ENCODE peak calls at places on chromosome 16, in six cellular contexts. One of them, this sample, is unnamed.

GRCh38 chr16:88264641-88265285 is 118.0 kb upstream of the ZNF469 start:
- DNase-seq in nephron progenitor cell: peak; percentile 53
- DNase-seq in fibroblast of lung: peak; percentile 94
- DNase-seq in fibroblast of the aortic adventitia: peak; percentile 91
- DNase-seq in AG09319: peak; percentile 69
- DNase-seq in A549: peak; percentile 56
- DNase-seq in this sample: no peak

GRCh38 chr16:16124438-16124837 is 98.9 kb downstream of the ABCC6 start:
- DNase-seq in fibroblast of the aortic adventitia: no peak
- DNase-seq in A549: no peak
- DNase-seq in nephron progenitor cell: no peak
- DNase-seq in fibroblast of lung: no peak
- DNase-seq in AG09319: no peak
- DNase-seq in this sample: no peak

GRCh38 chr16:9489823-9490467 is 398.5 kb downstream of the HAPSTR1 start:
- DNase-seq in AG09319: no peak
- DNase-seq in fibroblast of the aortic adventitia: no peak
- DNase-seq in A549: no peak
- DNase-seq in fibroblast of lung: no peak
- DNase-seq in nephron progenitor cell: peak; percentile 47
- DNase-seq in this sample: no peak

GRCh38 chr16:82391690-82392089 is 221.7 kb upstream of the MPHOSPH6 start:
- DNase-seq in A549: no peak
- DNase-seq in fibroblast of lung: no peak
- DNase-seq in AG09319: no peak
- DNase-seq in fibroblast of the aortic adventitia: no peak
- DNase-seq in nephron progenitor cell: no peak
- DNase-seq in this sample: no peak

GRCh38 chr16:680967-681745 is 946 bp downstream of the STUB1 start:
- DNase-seq in AG09319: no peak
- DNase-seq in nephron progenitor cell: no peak
- DNase-seq in fibroblast of the aortic adventitia: peak; percentile 63
- DNase-seq in A549: no peak
- DNase-seq in fibroblast of lung: peak; percentile 57
- DNase-seq in this sample: no peak

GRCh38 chr16:50267651-50268050 is 1.3 kb downstream of the ADCY7 start:
- DNase-seq in fibroblast of lung: no peak
- DNase-seq in fibroblast of the aortic adventitia: no peak
- DNase-seq in nephron progenitor cell: no peak
- DNase-seq in A549: no peak
- DNase-seq in AG09319: no peak
- DNase-seq in this sample: no peak

GRCh38 chr16:24538756-24539294 is 541 bp upstream of the RBBP6 start:
- DNase-seq in A549: peak; percentile 60
- DNase-seq in AG09319: no peak
- DNase-seq in fibroblast of lung: no peak
- DNase-seq in fibroblast of the aortic adventitia: no peak
- DNase-seq in nephron progenitor cell: no peak
- DNase-seq in this sample: no peak

GRCh38 chr16:88552815-88553214 is 17.4 kb upstream of the ZC3H18 start:
- DNase-seq in fibroblast of the aortic adventitia: no peak
- DNase-seq in A549: no peak
- DNase-seq in nephron progenitor cell: no peak
- DNase-seq in AG09319: no peak
- DNase-seq in fibroblast of lung: no peak
- DNase-seq in this sample: no peak

GRCh38 chr16:56606688-56607618 is 1.4 kb upstream of the MT2A start:
- DNase-seq in A549: peak; percentile 83
- DNase-seq in nephron progenitor cell: no peak
- DNase-seq in fibroblast of lung: peak; percentile 98
- DNase-seq in fibroblast of the aortic adventitia: peak; percentile 97
- DNase-seq in AG09319: peak; percentile 90
- DNase-seq in this sample: no peak

GRCh38 chr16:73054732-73055481 is 7.0 kb upstream of the ZFHX3 start:
- DNase-seq in fibroblast of lung: peak; percentile 90
- DNase-seq in AG09319: no peak
- DNase-seq in nephron progenitor cell: no peak
- DNase-seq in fibroblast of the aortic adventitia: peak; percentile 90
- DNase-seq in A549: no peak
- DNase-seq in this sample: no peak

GRCh38 chr16:67156146-67156844 is 3.4 kb downstream of the TRADD start:
- DNase-seq in A549: no peak
- DNase-seq in fibroblast of lung: no peak
- DNase-seq in nephron progenitor cell: no peak
- DNase-seq in AG09319: no peak
- DNase-seq in fibroblast of the aortic adventitia: no peak
- DNase-seq in this sample: no peak

GRCh38 chr16:66592241-66592640 is 12.3 kb upstream of the CMTM3 start:
- DNase-seq in fibroblast of the aortic adventitia: no peak
- DNase-seq in fibroblast of lung: no peak
- DNase-seq in nephron progenitor cell: no peak
- DNase-seq in AG09319: no peak
- DNase-seq in A549: no peak
- DNase-seq in this sample: no peak

GRCh38 chr16:2816751-2817495 is at the start of gene PRSS21:
- DNase-seq in fibroblast of the aortic adventitia: no peak
- DNase-seq in fibroblast of lung: no peak
- DNase-seq in AG09319: no peak
- DNase-seq in nephron progenitor cell: no peak
- DNase-seq in A549: no peak
- DNase-seq in this sample: no peak

GRCh38 chr16:15404792-15405191 is 9.2 kb downstream of the MPV17L start:
- DNase-seq in fibroblast of the aortic adventitia: no peak
- DNase-seq in nephron progenitor cell: no peak
- DNase-seq in A549: no peak
- DNase-seq in AG09319: no peak
- DNase-seq in fibroblast of lung: no peak
- DNase-seq in this sample: no peak

GRCh38 chr16:57732011-57732410 is 3.6 kb upstream of the KATNB1 start:
- DNase-seq in fibroblast of lung: peak; percentile 74
- DNase-seq in A549: no peak
- DNase-seq in fibroblast of the aortic adventitia: peak; percentile 77
- DNase-seq in AG09319: peak; percentile 12
- DNase-seq in nephron progenitor cell: no peak
- DNase-seq in this sample: no peak

GRCh38 chr16:50584033-50584722 is 36.0 kb downstream of the NKD1 start:
- DNase-seq in A549: no peak
- DNase-seq in AG09319: no peak
- DNase-seq in nephron progenitor cell: no peak
- DNase-seq in fibroblast of the aortic adventitia: no peak
- DNase-seq in fibroblast of lung: no peak
- DNase-seq in this sample: no peak

GRCh38 chr16:10343124-10343760 is 42.6 kb upstream of the ATF7IP2 start:
- DNase-seq in A549: no peak
- DNase-seq in nephron progenitor cell: no peak
- DNase-seq in fibroblast of lung: no peak
- DNase-seq in AG09319: no peak
- DNase-seq in fibroblast of the aortic adventitia: no peak
- DNase-seq in this sample: no peak

DNA sequence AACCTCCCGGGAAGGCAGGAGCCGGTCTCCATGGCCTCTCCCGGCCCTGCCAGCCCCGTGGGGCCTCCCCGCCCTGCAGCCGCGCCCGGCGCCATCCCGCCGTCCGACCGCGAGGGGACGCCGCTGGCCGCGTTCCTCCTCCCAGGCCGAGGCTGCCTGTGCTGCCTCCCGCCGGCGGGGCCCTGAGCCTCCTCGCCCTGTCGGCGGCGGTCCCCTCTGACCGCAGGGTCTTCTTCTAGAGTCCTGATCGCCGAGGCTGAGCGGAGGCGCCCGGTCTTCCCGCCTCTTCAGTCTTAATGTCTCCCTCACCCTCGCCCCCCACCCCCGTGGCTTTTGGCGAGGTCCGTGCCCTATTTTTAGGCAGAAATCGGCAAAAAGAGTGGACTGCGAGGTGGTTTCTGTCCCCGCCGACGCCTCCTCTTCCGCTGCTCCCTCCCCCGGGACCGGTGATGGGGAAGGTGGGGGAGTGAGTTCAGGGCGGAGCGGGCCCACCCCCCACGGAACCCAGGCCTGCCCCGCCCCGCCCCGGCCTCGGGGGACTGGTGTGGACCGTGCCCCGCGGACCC is 794 bp upstream of the CPNE7 start:
- DNase-seq in AG09319: no peak
- DNase-seq in nephron progenitor cell: peak; percentile 81
- DNase-seq in fibroblast of the aortic adventitia: peak; percentile 65
- DNase-seq in fibroblast of lung: peak; percentile 75
- DNase-seq in A549: peak; percentile 92
- DNase-seq in this sample: peak; percentile 79
- TF ChIP-seq CTCF in AG09319: peak; percentile 47
- TF ChIP-seq CTCF in nephron progenitor cell: peak; percentile 56
- TF ChIP-seq CTCF in fibroblast of the aortic adventitia: peak; percentile 57
- TF ChIP-seq CTCF in fibroblast of lung: peak; percentile 74
- TF ChIP-seq CTCF in A549: peak; percentile 90
- TF ChIP-seq CTCF in this sample: peak; percentile 73

GRCh38 chr16:29943846-29944669 is 17.8 kb upstream of the TMEM219 start:
- DNase-seq in A549: peak; percentile 85
- DNase-seq in AG09319: peak; percentile 95
- DNase-seq in fibroblast of lung: peak; percentile 98
- DNase-seq in nephron progenitor cell: peak; percentile 28
- DNase-seq in fibroblast of the aortic adventitia: peak; percentile 98
- DNase-seq in this sample: no peak
- TF ChIP-seq CTCF in A549: peak; percentile 64
- TF ChIP-seq CTCF in AG09319: peak; percentile 48
- TF ChIP-seq CTCF in fibroblast of lung: peak; percentile 36
- TF ChIP-seq CTCF in nephron progenitor cell: no peak
- TF ChIP-seq CTCF in fibroblast of the aortic adventitia: peak; percentile 49
- TF ChIP-seq CTCF in this sample: no peak

GRCh38 chr16:31225193-31225592 is 8.3 kb upstream of the PYDC1 start:
- DNase-seq in fibroblast of lung: no peak
- DNase-seq in A549: no peak
- DNase-seq in AG09319: no peak
- DNase-seq in fibroblast of the aortic adventitia: no peak
- DNase-seq in nephron progenitor cell: no peak
- DNase-seq in this sample: no peak

GRCh38 chr16:31228206-31228605 is 11.3 kb upstream of the PYDC1 start:
- DNase-seq in nephron progenitor cell: no peak
- DNase-seq in fibroblast of the aortic adventitia: no peak
- DNase-seq in fibroblast of lung: no peak
- DNase-seq in AG09319: no peak
- DNase-seq in A549: no peak
- DNase-seq in this sample: no peak

GRCh38 chr16:31221357-31222160 is 4.6 kb upstream of the PYDC1 start:
- DNase-seq in nephron progenitor cell: no peak
- DNase-seq in AG09319: no peak
- DNase-seq in fibroblast of lung: no peak
- DNase-seq in fibroblast of the aortic adventitia: no peak
- DNase-seq in A549: no peak
- DNase-seq in this sample: no peak

GRCh38 chr16:31223044-31223443 is 6.1 kb upstream of the PYDC1 start:
- DNase-seq in A549: no peak
- DNase-seq in fibroblast of lung: no peak
- DNase-seq in fibroblast of the aortic adventitia: no peak
- DNase-seq in AG09319: no peak
- DNase-seq in nephron progenitor cell: no peak
- DNase-seq in this sample: no peak

DNA sequence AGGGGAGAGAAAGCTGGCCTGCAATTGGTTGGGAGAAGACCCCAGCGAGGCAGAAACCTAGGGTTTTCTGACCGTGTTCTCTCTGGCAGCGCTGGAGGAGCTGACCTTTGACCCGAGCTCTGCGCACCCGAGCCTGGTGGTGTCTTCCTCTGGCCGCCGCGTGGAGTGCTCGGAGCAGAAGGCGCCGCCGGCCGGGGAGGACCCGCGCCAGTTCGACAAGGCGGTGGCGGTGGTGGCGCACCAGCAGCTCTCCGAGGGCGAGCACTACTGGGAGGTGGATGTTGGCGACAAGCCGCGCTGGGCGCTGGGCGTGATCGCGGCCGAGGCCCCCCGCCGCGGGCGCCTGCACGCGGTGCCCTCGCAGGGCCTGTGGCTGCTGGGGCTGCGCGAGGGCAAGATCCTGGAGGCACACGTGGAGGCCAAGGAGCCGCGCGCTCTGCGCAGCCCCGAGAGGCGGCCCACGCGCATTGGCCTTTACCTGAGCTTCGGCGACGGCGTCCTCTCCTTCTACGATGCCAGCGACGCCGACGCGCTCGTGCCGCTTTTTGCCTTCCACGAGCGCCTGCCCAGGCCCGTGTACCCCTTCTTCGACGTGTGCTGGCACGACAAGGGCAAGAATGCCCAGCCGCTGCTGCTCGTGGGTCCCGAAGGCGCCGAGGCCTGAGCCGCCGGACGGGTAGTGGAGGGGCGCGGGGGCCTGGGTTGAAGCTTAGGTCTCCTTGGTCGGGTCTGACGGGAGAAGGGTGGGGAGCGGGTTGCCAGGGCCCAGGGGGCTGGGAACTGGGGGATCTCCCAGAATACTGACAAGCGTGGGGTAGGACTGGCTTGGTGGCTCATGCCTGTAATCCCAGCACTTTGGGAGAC is 7.4 kb upstream of the PYDC1 start:
- DNase-seq in AG09319: no peak
- DNase-seq in fibroblast of lung: no peak
- DNase-seq in nephron progenitor cell: no peak
- DNase-seq in fibroblast of the aortic adventitia: no peak
- DNase-seq in A549: no peak
- DNase-seq in this sample: no peak
- TF ChIP-seq CTCF in AG09319: no peak
- TF ChIP-seq CTCF in fibroblast of lung: no peak
- TF ChIP-seq CTCF in nephron progenitor cell: no peak
- TF ChIP-seq CTCF in fibroblast of the aortic adventitia: no peak
- TF ChIP-seq CTCF in A549: no peak
- TF ChIP-seq CTCF in this sample: no peak

GRCh38 chr16:21597571-21598030 is 1.8 kb upstream of the METTL9 start:
- DNase-seq in AG09319: no peak
- DNase-seq in nephron progenitor cell: no peak
- DNase-seq in fibroblast of the aortic adventitia: no peak
- DNase-seq in fibroblast of lung: no peak
- DNase-seq in A549: no peak
- DNase-seq in this sample: no peak

GRCh38 chr16:21598676-21599157 is 660 bp upstream of the METTL9 start:
- DNase-seq in fibroblast of lung: no peak
- DNase-seq in AG09319: no peak
- DNase-seq in nephron progenitor cell: no peak
- DNase-seq in A549: no peak
- DNase-seq in fibroblast of the aortic adventitia: peak; percentile 14
- DNase-seq in this sample: peak; percentile 19

GRCh38 chr16:21602785-21603184 is 3.4 kb downstream of the METTL9 start:
- DNase-seq in nephron progenitor cell: no peak
- DNase-seq in A549: no peak
- DNase-seq in fibroblast of lung: no peak
- DNase-seq in fibroblast of the aortic adventitia: no peak
- DNase-seq in AG09319: no peak
- DNase-seq in this sample: no peak

GRCh38 chr16:21599158-21599993 is at the start of gene METTL9:
- DNase-seq in fibroblast of lung: peak; percentile 95
- DNase-seq in nephron progenitor cell: peak; percentile 94
- DNase-seq in fibroblast of the aortic adventitia: peak; percentile 92
- DNase-seq in AG09319: peak; percentile 89
- DNase-seq in A549: peak; percentile 87
- DNase-seq in this sample: peak; percentile 93

GRCh38 chr16:21599994-21600773 is 807 bp downstream of the METTL9 start:
- DNase-seq in fibroblast of the aortic adventitia: peak; percentile 51
- DNase-seq in nephron progenitor cell: no peak
- DNase-seq in AG09319: no peak
- DNase-seq in A549: no peak
- DNase-seq in fibroblast of lung: peak; percentile 40
- DNase-seq in this sample: no peak
- TF ChIP-seq CTCF in fibroblast of the aortic adventitia: no peak
- TF ChIP-seq CTCF in nephron progenitor cell: no peak
- TF ChIP-seq CTCF in AG09319: no peak
- TF ChIP-seq CTCF in A549: no peak
- TF ChIP-seq CTCF in fibroblast of lung: no peak
- TF ChIP-seq CTCF in this sample: peak; percentile 9